ENCODE peak calls at places on chromosomes 11 and 22, in nine cellular contexts. Z, A, W, F, I, U, H, S and P are unnamed samples.

GRCh38 chr22:43151251-43152000 is at the start of gene TSPO:
- DNase-seq in H (peak; percentile 85), Z (peak; percentile 75), W (peak; percentile 86), F (peak; percentile 89), S (peak; percentile 57), U (peak; percentile 37), I (peak; percentile 56), A (peak; percentile 96), P (peak; percentile 88)

GRCh38 chr11:119236490-119236889 is 30.4 kb downstream of the CBL start:
- DNase-seq in W (no peak), F (no peak), S (no peak), A (no peak), U (no peak), H (no peak), Z (no peak), I (no peak), P (no peak)

GRCh38 chr11:133157180-133157579 is 375.1 kb downstream of the OPCML start:
- DNase-seq in Z (no peak), W (no peak), H (no peak), A (no peak), S (peak; percentile 80), U (no peak), I (no peak), F (peak; percentile 37), P (no peak)

GRCh38 chr22:19398206-19398605 is 33.3 kb downstream of the HIRA start:
- DNase-seq in F (no peak), U (no peak), W (no peak), Z (no peak), A (no peak), I (no peak), H (no peak), S (no peak), P (no peak)

GRCh38 chr22:19959043-19959586 is 17.5 kb upstream of the TXNRD2 start:
- DNase-seq in A (peak; percentile 91), W (peak; percentile 81), S (peak; percentile 99), U (peak; percentile 58), F (peak; percentile 83), I (no peak), Z (no peak), H (peak; percentile 83), P (no peak)

GRCh38 chr11:106021181-106021966 is 666 bp downstream of the MSANTD4 start:
- DNase-seq in I (no peak), Z (no peak), F (no peak), A (no peak), S (peak; percentile 32), H (no peak), W (no peak), U (no peak), P (no peak)

GRCh38 chr11:35847473-35847872 is 96.4 kb upstream of the LDLRAD3 start:
- DNase-seq in I (no peak), S (no peak), Z (no peak), A (no peak), W (no peak), U (no peak), H (no peak), F (no peak), P (no peak)

GRCh38 chr11:45964911-45965389 is 42.5 kb downstream of the LARGE2 start:
- DNase-seq in S (peak; percentile 89), A (peak; percentile 70), I (peak; percentile 31), H (peak; percentile 24), F (peak; percentile 17), W (peak; percentile 56), U (peak; percentile 75), Z (peak; percentile 81), P (peak; percentile 65)

GRCh38 chr22:18954941-18955571 is 19.0 kb upstream of the PRODH start:
- DNase-seq in Z (no peak), U (no peak), S (no peak), W (no peak), I (no peak), H (no peak), A (peak; percentile 63), F (no peak), P (no peak)

GRCh38 chr11:114889464-114890065 is 211.2 kb downstream of the NXPE2 start:
- DNase-seq in S (peak; percentile 9), A (no peak), W (no peak), F (no peak), I (no peak), U (no peak), H (peak; percentile 16), Z (no peak), P (no peak)

GRCh38 chr22:46087816-46088277 is 62.5 kb upstream of the PPARA start:
- DNase-seq in A (peak; percentile 98), W (peak; percentile 88), U (peak; percentile 93), Z (no peak), F (peak; percentile 93), I (no peak), S (no peak), H (peak; percentile 93), P (no peak)

GRCh38 chr11:67117667-67118058 is 1.4 kb upstream of the KDM2A start:
- DNase-seq in F (peak; percentile 48), S (peak; percentile 69), U (no peak), Z (peak; percentile 51), W (no peak), I (peak; percentile 27), H (peak; percentile 38), A (peak; percentile 58), P (no peak)

GRCh38 chr11:123145661-123146060 is 49.4 kb downstream of the CLMP start:
- DNase-seq in U (no peak), I (no peak), F (no peak), S (no peak), Z (no peak), A (no peak), H (no peak), W (no peak), P (no peak)

GRCh38 chr22:44091021-44091721 is 67.1 kb downstream of the PARVB start:
- DNase-seq in Z (no peak), S (peak; percentile 54), H (no peak), F (no peak), I (no peak), W (no peak), A (no peak), U (peak; percentile 10), P (no peak)

GRCh38 chr22:42074846-42075245 is 798 bp downstream of the PHETA2 start:
- DNase-seq in I (no peak), Z (no peak), S (no peak), F (no peak), H (no peak), U (no peak), A (no peak), W (no peak), P (no peak)

GRCh38 chr11:64341851-64342791 is 2.1 kb downstream of the CCDC88B start:
- DNase-seq in A (peak; percentile 94), H (peak; percentile 91), W (peak; percentile 96), I (peak; percentile 76), U (peak; percentile 80), S (peak; percentile 94), F (peak; percentile 93), Z (peak; percentile 88), P (peak; percentile 97)

GRCh38 chr22:35328472-35328885 is 28.8 kb downstream of the TOM1 start:
- DNase-seq in U (no peak), H (peak; percentile 45), W (peak; percentile 90), A (peak; percentile 78), F (no peak), Z (no peak), S (no peak), I (no peak), P (no peak)

GRCh38 chr11:60942970-60943565 is 8.9 kb downstream of the SLC15A3 start:
- DNase-seq in F (no peak), S (no peak), H (no peak), I (no peak), W (peak; percentile 80), U (no peak), A (no peak), Z (no peak), P (no peak)

GRCh38 chr11:7668464-7668863 is 4.8 kb downstream of the CYB5R2 start:
- DNase-seq in A (no peak), W (no peak), U (no peak), F (no peak), Z (no peak), H (no peak), I (no peak), S (no peak), P (no peak)
- TF ChIP-seq CTCF in A (no peak), W (no peak), U (no peak), F (no peak), Z (no peak), H (no peak), I (no peak), S (no peak), P (no peak)

GRCh38 chr11:124670732-124671131 is 2.8 kb downstream of the SIAE start:
- DNase-seq in A (no peak), S (peak; percentile 20), U (no peak), I (no peak), Z (peak; percentile 45), W (no peak), F (no peak), H (no peak), P (peak; percentile 15)
- TF ChIP-seq CTCF in A (no peak), S (no peak), U (no peak), I (peak; percentile 15), Z (no peak), W (no peak), F (no peak), H (no peak), P (no peak)

GRCh38 chr11:2691355-2691761 is 8.4 kb downstream of the KCNQ1OT1 start:
- DNase-seq in H (no peak), F (no peak), I (no peak), U (no peak), Z (no peak), W (no peak), S (no peak), A (peak; percentile 59), P (no peak)

GRCh38 chr11:2693851-2694261 is 5.9 kb downstream of the KCNQ1OT1 start:
- DNase-seq in A (peak; percentile 51), Z (no peak), S (peak; percentile 56), W (no peak), U (no peak), I (no peak), F (no peak), H (peak; percentile 7), P (no peak)

GRCh38 chr11:2690596-2691354 is 9.0 kb downstream of the KCNQ1OT1 start:
- DNase-seq in U (no peak), I (no peak), H (no peak), S (peak; percentile 24), F (no peak), A (peak; percentile 11), Z (no peak), W (no peak), P (no peak)

GRCh38 chr11:2693271-2693833 is 6.4 kb downstream of the KCNQ1OT1 start:
- DNase-seq in S (peak; percentile 98), I (no peak), A (peak; percentile 23), U (no peak), H (no peak), W (no peak), Z (no peak), F (no peak), P (no peak)

GRCh38 chr11:2691991-2692841 is 7.6 kb downstream of the KCNQ1OT1 start:
- DNase-seq in I (no peak), A (peak; percentile 19), U (no peak), Z (no peak), W (no peak), S (peak; percentile 67), H (no peak), F (no peak), P (no peak)
- TF ChIP-seq CTCF in I (no peak), A (no peak), U (peak; percentile 34), Z (no peak), W (no peak), S (peak; percentile 65), H (peak; percentile 20), F (no peak), P (peak; percentile 25)

GRCh38 chr11:111926505-111927391 is 8.0 kb downstream of the C11orf52 start:
- DNase-seq in Z (peak; percentile 98), A (peak; percentile 98), S (peak; percentile 98), I (peak; percentile 97), U (peak; percentile 98), W (peak; percentile 97), F (peak; percentile 97), H (peak; percentile 97), P (peak; percentile 98)
- TF ChIP-seq CTCF in Z (no peak), A (peak; percentile 17), S (no peak), I (no peak), U (no peak), W (no peak), F (no peak), H (peak; percentile 9), P (no peak)